ENCODE peak calls at places on chromosome 10, in six cellular contexts. Y is left colon; H is stimulated activated CD4-positive, alpha-beta T cell treated with anti-CD3 and anti-CD28 coated beads, Interleukin-1b, Interleukin-23, amount 100 ng/mL, for 1 hour; Q is activated CD4-positive, alpha-beta T cell treated with anti-CD3 and anti-CD28 coated beads, Interleukin-2, amount 50 U/mL, for 4 hours; S is psoas muscle; P is NCI-H1092 treated with DMSO at 0.1 percent for 48 hours. T is an unnamed sample.
A peak's percentile ranks its signal among the peaks of the same experiment; 100 is the strongest.

GRCh38 chr10:6036861-6037321 is 25.3 kb downstream of the IL2RA start:
- DNase-seq in Y (no peak), H (no peak), Q (no peak), S (no peak), P (no peak), T (no peak)

GRCh38 chr10:4883079-4883739 is 57.2 kb downstream of the AKR1E2 start:
- DNase-seq in Y (no peak), H (no peak), Q (no peak), S (no peak), P (no peak), T (no peak)

GRCh38 chr10:97090644-97091043 is 95.1 kb downstream of the SLIT1 start:
- DNase-seq in Y (no peak), H (no peak), Q (no peak), S (no peak), P (no peak), T (no peak)

GRCh38 chr10:12701696-12702095 is 299.8 kb downstream of the CCDC3 start:
- DNase-seq in Y (no peak), H (no peak), Q (no peak), S (no peak), P (no peak), T (no peak)

GRCh38 chr10:314871-315270 is 179.6 kb downstream of the ZMYND11 start:
- DNase-seq in Y (no peak), H (no peak), Q (no peak), S (no peak), P (no peak), T (no peak)

GRCh38 chr10:128263891-128264688 is 137.9 kb upstream of the MKI67 start:
- DNase-seq in Y (peak; percentile 44), H (no peak), Q (peak; percentile 38), S (peak; percentile 46), P (peak; percentile 43), T (peak; percentile 3)

GRCh38 chr10:72098301-72099053 is 10.1 kb upstream of the SPOCK2 start:
- DNase-seq in Y (peak; percentile 45), H (no peak), Q (no peak), S (no peak), P (no peak), T (no peak)

GRCh38 chr10:128286413-128287097 is 160.3 kb upstream of the MKI67 start:
- DNase-seq in Y (no peak), H (no peak), Q (no peak), S (no peak), P (no peak), T (no peak)